ENCODE peak calls at places on chromosomes 6 and 20, in ten cellular contexts. One of them, this sample, is unnamed.
A peak's percentile ranks its signal among the peaks of the same experiment; 100 is the strongest.

GRCh38 chr6:48212501-48212900 is 101.5 kb upstream of the PTCHD4 start:
- DNase-seq in coronary artery: no peak
- DNase-seq in brain microvascular endothelial cell: no peak
- DNase-seq in AG04450: no peak
- DNase-seq in CD8-positive, alpha-beta memory T cell: no peak
- DNase-seq in astrocyte: no peak
- DNase-seq in fibroblast of the aortic adventitia: no peak
- DNase-seq in NB4: no peak
- DNase-seq in kidney epithelial cell: no peak
- DNase-seq in lower leg skin: no peak
- DNase-seq in this sample: no peak

GRCh38 chr20:46350986-46351267 is 42.6 kb upstream of the CDH22 start:
- DNase-seq in coronary artery: no peak
- DNase-seq in brain microvascular endothelial cell: no peak
- DNase-seq in AG04450: no peak
- DNase-seq in CD8-positive, alpha-beta memory T cell: no peak
- DNase-seq in astrocyte: no peak
- DNase-seq in fibroblast of the aortic adventitia: no peak
- DNase-seq in NB4: no peak
- DNase-seq in kidney epithelial cell: no peak
- DNase-seq in lower leg skin: no peak
- DNase-seq in this sample: no peak

GRCh38 chr20:35344354-35344837 is 52.2 kb upstream of the FAM83C start:
- DNase-seq in coronary artery: no peak
- DNase-seq in brain microvascular endothelial cell: peak; percentile 84
- DNase-seq in AG04450: peak; percentile 70
- DNase-seq in CD8-positive, alpha-beta memory T cell: no peak
- DNase-seq in astrocyte: peak; percentile 88
- DNase-seq in fibroblast of the aortic adventitia: peak; percentile 91
- DNase-seq in NB4: peak; percentile 71
- DNase-seq in kidney epithelial cell: no peak
- DNase-seq in lower leg skin: peak; percentile 43
- DNase-seq in this sample: no peak

GRCh38 chr20:19073584-19074198 is 138.8 kb upstream of the SLC24A3 start:
- DNase-seq in coronary artery: no peak
- DNase-seq in brain microvascular endothelial cell: no peak
- DNase-seq in AG04450: no peak
- DNase-seq in CD8-positive, alpha-beta memory T cell: no peak
- DNase-seq in astrocyte: no peak
- DNase-seq in fibroblast of the aortic adventitia: no peak
- DNase-seq in NB4: peak; percentile 52
- DNase-seq in kidney epithelial cell: no peak
- DNase-seq in lower leg skin: peak; percentile 13
- DNase-seq in this sample: peak; percentile 13

GRCh38 chr20:46328180-46328882 is 20.0 kb upstream of the CDH22 start:
- DNase-seq in coronary artery: no peak
- DNase-seq in brain microvascular endothelial cell: no peak
- DNase-seq in AG04450: no peak
- DNase-seq in CD8-positive, alpha-beta memory T cell: no peak
- DNase-seq in astrocyte: no peak
- DNase-seq in fibroblast of the aortic adventitia: no peak
- DNase-seq in NB4: no peak
- DNase-seq in kidney epithelial cell: no peak
- DNase-seq in lower leg skin: no peak
- DNase-seq in this sample: no peak

GRCh38 chr6:160070427-160070826 is 51.2 kb upstream of the SLC22A1 start:
- DNase-seq in coronary artery: no peak
- DNase-seq in brain microvascular endothelial cell: no peak
- DNase-seq in AG04450: no peak
- DNase-seq in CD8-positive, alpha-beta memory T cell: no peak
- DNase-seq in astrocyte: no peak
- DNase-seq in fibroblast of the aortic adventitia: no peak
- DNase-seq in NB4: no peak
- DNase-seq in kidney epithelial cell: no peak
- DNase-seq in lower leg skin: no peak
- DNase-seq in this sample: no peak

GRCh38 chr6:24125980-24126379 is at the start of gene NRSN1:
- DNase-seq in coronary artery: no peak
- DNase-seq in brain microvascular endothelial cell: no peak
- DNase-seq in AG04450: no peak
- DNase-seq in CD8-positive, alpha-beta memory T cell: no peak
- DNase-seq in astrocyte: no peak
- DNase-seq in fibroblast of the aortic adventitia: no peak
- DNase-seq in NB4: no peak
- DNase-seq in kidney epithelial cell: no peak
- DNase-seq in lower leg skin: no peak
- DNase-seq in this sample: no peak

GRCh38 chr6:136326038-136326561 is 36.5 kb upstream of the BCLAF1 start:
- DNase-seq in coronary artery: no peak
- DNase-seq in brain microvascular endothelial cell: no peak
- DNase-seq in AG04450: peak; percentile 4
- DNase-seq in CD8-positive, alpha-beta memory T cell: no peak
- DNase-seq in astrocyte: peak; percentile 25
- DNase-seq in fibroblast of the aortic adventitia: no peak
- DNase-seq in NB4: no peak
- DNase-seq in kidney epithelial cell: peak; percentile 23
- DNase-seq in lower leg skin: no peak
- DNase-seq in this sample: no peak

GRCh38 chr6:31122803-31123706 is 2.8 kb upstream of the CDSN start:
- DNase-seq in coronary artery: no peak
- DNase-seq in brain microvascular endothelial cell: peak; percentile 90
- DNase-seq in AG04450: peak; percentile 77
- DNase-seq in CD8-positive, alpha-beta memory T cell: no peak
- DNase-seq in astrocyte: peak; percentile 83
- DNase-seq in fibroblast of the aortic adventitia: peak; percentile 88
- DNase-seq in NB4: no peak
- DNase-seq in kidney epithelial cell: no peak
- DNase-seq in lower leg skin: no peak
- DNase-seq in this sample: no peak

GRCh38 chr20:39429716-39430115 is 467.6 kb downstream of the DHX35 start:
- DNase-seq in coronary artery: no peak
- DNase-seq in brain microvascular endothelial cell: no peak
- DNase-seq in AG04450: no peak
- DNase-seq in CD8-positive, alpha-beta memory T cell: no peak
- DNase-seq in astrocyte: no peak
- DNase-seq in fibroblast of the aortic adventitia: no peak
- DNase-seq in NB4: no peak
- DNase-seq in kidney epithelial cell: no peak
- DNase-seq in lower leg skin: no peak
- DNase-seq in this sample: no peak

GRCh38 chr6:108619431-108620197 is 58.9 kb downstream of the FOXO3 start:
- DNase-seq in coronary artery: no peak
- DNase-seq in brain microvascular endothelial cell: no peak
- DNase-seq in AG04450: no peak
- DNase-seq in CD8-positive, alpha-beta memory T cell: no peak
- DNase-seq in astrocyte: no peak
- DNase-seq in fibroblast of the aortic adventitia: no peak
- DNase-seq in NB4: no peak
- DNase-seq in kidney epithelial cell: no peak
- DNase-seq in lower leg skin: no peak
- DNase-seq in this sample: no peak

GRCh38 chr6:169895926-169896761 is 144.7 kb downstream of the ERMARD start:
- DNase-seq in coronary artery: peak; percentile 56
- DNase-seq in brain microvascular endothelial cell: no peak
- DNase-seq in AG04450: no peak
- DNase-seq in CD8-positive, alpha-beta memory T cell: no peak
- DNase-seq in astrocyte: no peak
- DNase-seq in fibroblast of the aortic adventitia: no peak
- DNase-seq in NB4: no peak
- DNase-seq in kidney epithelial cell: no peak
- DNase-seq in lower leg skin: peak; percentile 81
- DNase-seq in this sample: no peak

GRCh38 chr20:62370115-62370806 is 3.1 kb upstream of the LAMA5 start:
- DNase-seq in coronary artery: no peak
- DNase-seq in brain microvascular endothelial cell: no peak
- DNase-seq in AG04450: no peak
- DNase-seq in CD8-positive, alpha-beta memory T cell: no peak
- DNase-seq in astrocyte: peak; percentile 82
- DNase-seq in fibroblast of the aortic adventitia: peak; percentile 83
- DNase-seq in NB4: peak; percentile 55
- DNase-seq in kidney epithelial cell: no peak
- DNase-seq in lower leg skin: no peak
- DNase-seq in this sample: no peak

GRCh38 chr20:62369508-62370114 is 2.5 kb upstream of the LAMA5 start:
- DNase-seq in coronary artery: no peak
- DNase-seq in brain microvascular endothelial cell: no peak
- DNase-seq in AG04450: no peak
- DNase-seq in CD8-positive, alpha-beta memory T cell: no peak
- DNase-seq in astrocyte: no peak
- DNase-seq in fibroblast of the aortic adventitia: no peak
- DNase-seq in NB4: no peak
- DNase-seq in kidney epithelial cell: no peak
- DNase-seq in lower leg skin: no peak
- DNase-seq in this sample: no peak

GRCh38 chr20:62368303-62368628 is 1.2 kb upstream of the LAMA5 start:
- DNase-seq in coronary artery: no peak
- DNase-seq in brain microvascular endothelial cell: no peak
- DNase-seq in AG04450: no peak
- DNase-seq in CD8-positive, alpha-beta memory T cell: no peak
- DNase-seq in astrocyte: no peak
- DNase-seq in fibroblast of the aortic adventitia: no peak
- DNase-seq in NB4: no peak
- DNase-seq in kidney epithelial cell: no peak
- DNase-seq in lower leg skin: no peak
- DNase-seq in this sample: no peak

GRCh38 chr20:62367483-62368302 is 581 bp upstream of the LAMA5 start:
- DNase-seq in coronary artery: no peak
- DNase-seq in brain microvascular endothelial cell: no peak
- DNase-seq in AG04450: no peak
- DNase-seq in CD8-positive, alpha-beta memory T cell: no peak
- DNase-seq in astrocyte: no peak
- DNase-seq in fibroblast of the aortic adventitia: no peak
- DNase-seq in NB4: peak; percentile 61
- DNase-seq in kidney epithelial cell: no peak
- DNase-seq in lower leg skin: no peak
- DNase-seq in this sample: no peak

GRCh38 chr20:62368629-62369507 is 1.8 kb upstream of the LAMA5 start:
- DNase-seq in coronary artery: no peak
- DNase-seq in brain microvascular endothelial cell: no peak
- DNase-seq in AG04450: no peak
- DNase-seq in CD8-positive, alpha-beta memory T cell: no peak
- DNase-seq in astrocyte: no peak
- DNase-seq in fibroblast of the aortic adventitia: peak; percentile 36
- DNase-seq in NB4: no peak
- DNase-seq in kidney epithelial cell: no peak
- DNase-seq in lower leg skin: no peak
- DNase-seq in this sample: no peak
- H3K4me3 ChIP-seq in coronary artery: peak overlapping the region; percentile 85
- H3K4me3 ChIP-seq in brain microvascular endothelial cell: no peak overlapping the region
- H3K4me3 ChIP-seq in AG04450: peak overlapping the region; percentile 39
- H3K4me3 ChIP-seq in CD8-positive, alpha-beta memory T cell: no peak overlapping the region
- H3K4me3 ChIP-seq in astrocyte: no peak overlapping the region
- H3K4me3 ChIP-seq in fibroblast of the aortic adventitia: no peak overlapping the region
- H3K4me3 ChIP-seq in NB4: no peak overlapping the region
- H3K4me3 ChIP-seq in kidney epithelial cell: peak overlapping the region; percentile 18
- H3K4me3 ChIP-seq in lower leg skin: no peak overlapping the region
- H3K4me3 ChIP-seq in this sample: no peak overlapping the region

DNA sequence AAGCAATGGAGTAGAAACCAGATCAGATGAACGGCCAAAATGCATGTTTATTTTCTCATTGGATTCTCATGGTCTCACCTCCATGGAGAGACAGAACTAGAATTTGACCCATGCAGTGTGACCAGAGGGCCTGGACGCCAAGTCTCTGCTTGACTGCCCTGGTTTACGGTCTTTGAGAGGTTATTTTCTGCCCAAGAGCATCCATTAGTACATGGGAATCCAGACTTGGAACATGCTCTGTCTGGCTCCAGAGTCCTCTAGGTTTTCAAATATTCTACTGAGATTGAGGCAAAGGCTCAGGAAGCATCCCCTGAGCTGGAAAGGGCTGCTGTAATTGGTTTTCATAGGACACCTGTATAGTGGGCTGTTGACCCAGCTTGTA is 45.4 kb upstream of the UST start:
- DNase-seq in coronary artery: no peak
- DNase-seq in brain microvascular endothelial cell: no peak
- DNase-seq in AG04450: no peak
- DNase-seq in CD8-positive, alpha-beta memory T cell: no peak
- DNase-seq in astrocyte: no peak
- DNase-seq in fibroblast of the aortic adventitia: no peak
- DNase-seq in NB4: no peak
- DNase-seq in kidney epithelial cell: no peak
- DNase-seq in lower leg skin: no peak
- DNase-seq in this sample: no peak
- H3K4me3 ChIP-seq in coronary artery: peak overlapping the region; percentile 60
- H3K4me3 ChIP-seq in brain microvascular endothelial cell: no peak overlapping the region
- H3K4me3 ChIP-seq in AG04450: no peak overlapping the region
- H3K4me3 ChIP-seq in CD8-positive, alpha-beta memory T cell: peak overlapping the region; percentile 61
- H3K4me3 ChIP-seq in astrocyte: peak overlapping the region; percentile 54
- H3K4me3 ChIP-seq in fibroblast of the aortic adventitia: peak overlapping the region; percentile 53
- H3K4me3 ChIP-seq in NB4: no peak overlapping the region
- H3K4me3 ChIP-seq in kidney epithelial cell: no peak overlapping the region
- H3K4me3 ChIP-seq in lower leg skin: no peak overlapping the region
- H3K4me3 ChIP-seq in this sample: no peak overlapping the region

GRCh38 chr6:7725412-7725811 is 487 bp upstream of the BMP6 start:
- DNase-seq in coronary artery: no peak
- DNase-seq in brain microvascular endothelial cell: no peak
- DNase-seq in AG04450: no peak
- DNase-seq in CD8-positive, alpha-beta memory T cell: no peak
- DNase-seq in astrocyte: no peak
- DNase-seq in fibroblast of the aortic adventitia: no peak
- DNase-seq in NB4: no peak
- DNase-seq in kidney epithelial cell: no peak
- DNase-seq in lower leg skin: no peak
- DNase-seq in this sample: no peak
- H3K4me3 ChIP-seq in coronary artery: peak overlapping the region; percentile 69
- H3K4me3 ChIP-seq in brain microvascular endothelial cell: peak overlapping the region; percentile 55
- H3K4me3 ChIP-seq in AG04450: no peak overlapping the region
- H3K4me3 ChIP-seq in CD8-positive, alpha-beta memory T cell: no peak overlapping the region
- H3K4me3 ChIP-seq in astrocyte: peak overlapping the region; percentile 64
- H3K4me3 ChIP-seq in fibroblast of the aortic adventitia: peak overlapping the region; percentile 78
- H3K4me3 ChIP-seq in NB4: no peak overlapping the region
- H3K4me3 ChIP-seq in kidney epithelial cell: no peak overlapping the region
- H3K4me3 ChIP-seq in lower leg skin: no peak overlapping the region
- H3K4me3 ChIP-seq in this sample: no peak overlapping the region

GRCh38 chr20:53918949-53919361 is 151.4 kb downstream of the BCAS1 start:
- DNase-seq in coronary artery: no peak
- DNase-seq in brain microvascular endothelial cell: no peak
- DNase-seq in AG04450: no peak
- DNase-seq in CD8-positive, alpha-beta memory T cell: no peak
- DNase-seq in astrocyte: no peak
- DNase-seq in fibroblast of the aortic adventitia: no peak
- DNase-seq in NB4: peak; percentile 53
- DNase-seq in kidney epithelial cell: no peak
- DNase-seq in lower leg skin: peak; percentile 61
- DNase-seq in this sample: no peak
- H3K4me3 ChIP-seq in coronary artery: no peak overlapping the region
- H3K4me3 ChIP-seq in brain microvascular endothelial cell: no peak overlapping the region
- H3K4me3 ChIP-seq in AG04450: no peak overlapping the region
- H3K4me3 ChIP-seq in CD8-positive, alpha-beta memory T cell: no peak overlapping the region
- H3K4me3 ChIP-seq in astrocyte: no peak overlapping the region
- H3K4me3 ChIP-seq in fibroblast of the aortic adventitia: no peak overlapping the region
- H3K4me3 ChIP-seq in NB4: no peak overlapping the region
- H3K4me3 ChIP-seq in kidney epithelial cell: no peak overlapping the region
- H3K4me3 ChIP-seq in lower leg skin: no peak overlapping the region
- H3K4me3 ChIP-seq in this sample: no peak overlapping the region

GRCh38 chr6:125104425-125104824 is 49.1 kb upstream of the TPD52L1 start:
- DNase-seq in coronary artery: no peak
- DNase-seq in brain microvascular endothelial cell: peak; percentile 46
- DNase-seq in AG04450: peak; percentile 38
- DNase-seq in CD8-positive, alpha-beta memory T cell: no peak
- DNase-seq in astrocyte: peak; percentile 81
- DNase-seq in fibroblast of the aortic adventitia: peak; percentile 55
- DNase-seq in NB4: no peak
- DNase-seq in kidney epithelial cell: no peak
- DNase-seq in lower leg skin: no peak
- DNase-seq in this sample: no peak
- H3K4me3 ChIP-seq in coronary artery: no peak overlapping the region
- H3K4me3 ChIP-seq in brain microvascular endothelial cell: no peak overlapping the region
- H3K4me3 ChIP-seq in AG04450: no peak overlapping the region
- H3K4me3 ChIP-seq in CD8-positive, alpha-beta memory T cell: no peak overlapping the region
- H3K4me3 ChIP-seq in astrocyte: no peak overlapping the region
- H3K4me3 ChIP-seq in fibroblast of the aortic adventitia: no peak overlapping the region
- H3K4me3 ChIP-seq in NB4: no peak overlapping the region
- H3K4me3 ChIP-seq in kidney epithelial cell: no peak overlapping the region
- H3K4me3 ChIP-seq in lower leg skin: no peak overlapping the region
- H3K4me3 ChIP-seq in this sample: no peak overlapping the region